ENCODE peak calls at places on chromosomes 7 and 10, in five cellular contexts. One of them, this sample, is unnamed.
A peak's percentile ranks its signal among the peaks of the same experiment; 100 is the strongest.

GRCh38 chr7:28183627-28184026 is 3.0 kb upstream of the JAZF1 start:
- DNase-seq in fibroblast of mammary gland: peak; percentile 55
- DNase-seq in NCI-H1092 treated with DMSO at 0.1 percent for 48 hours: no peak
- DNase-seq in sciatic nerve: no peak
- DNase-seq in T-helper 17 cell: no peak
- DNase-seq in this sample: no peak

GRCh38 chr10:125641398-125641797 is 41.6 kb downstream of the TEX36 start:
- DNase-seq in fibroblast of mammary gland: no peak
- DNase-seq in NCI-H1092 treated with DMSO at 0.1 percent for 48 hours: no peak
- DNase-seq in sciatic nerve: no peak
- DNase-seq in T-helper 17 cell: no peak
- DNase-seq in this sample: no peak

GRCh38 chr10:50917486-50917885 is 32.1 kb upstream of the A1CF start:
- DNase-seq in fibroblast of mammary gland: peak; percentile 44
- DNase-seq in NCI-H1092 treated with DMSO at 0.1 percent for 48 hours: no peak
- DNase-seq in sciatic nerve: no peak
- DNase-seq in T-helper 17 cell: no peak
- DNase-seq in this sample: no peak

GRCh38 chr10:9140373-9140772 is 1085.9 kb downstream of the GATA3 start:
- DNase-seq in fibroblast of mammary gland: no peak
- DNase-seq in NCI-H1092 treated with DMSO at 0.1 percent for 48 hours: no peak
- DNase-seq in sciatic nerve: no peak
- DNase-seq in T-helper 17 cell: no peak
- DNase-seq in this sample: no peak

GRCh38 chr10:32263300-32263699 is 83.7 kb downstream of the EPC1 start:
- DNase-seq in fibroblast of mammary gland: peak; percentile 38
- DNase-seq in NCI-H1092 treated with DMSO at 0.1 percent for 48 hours: no peak
- DNase-seq in sciatic nerve: no peak
- DNase-seq in T-helper 17 cell: no peak
- DNase-seq in this sample: no peak

GRCh38 chr7:50204576-50204975 is 99.9 kb upstream of the IKZF1 start:
- DNase-seq in fibroblast of mammary gland: no peak
- DNase-seq in NCI-H1092 treated with DMSO at 0.1 percent for 48 hours: no peak
- DNase-seq in sciatic nerve: no peak
- DNase-seq in T-helper 17 cell: no peak
- DNase-seq in this sample: no peak

GRCh38 chr10:33073641-33074410 is 115.8 kb upstream of the ITGB1 start:
- DNase-seq in fibroblast of mammary gland: peak; percentile 74
- DNase-seq in NCI-H1092 treated with DMSO at 0.1 percent for 48 hours: no peak
- DNase-seq in sciatic nerve: no peak
- DNase-seq in T-helper 17 cell: no peak
- DNase-seq in this sample: no peak

GRCh38 chr10:112985701-112986510 is 35.9 kb downstream of the TCF7L2 start:
- DNase-seq in fibroblast of mammary gland: peak; percentile 83
- DNase-seq in NCI-H1092 treated with DMSO at 0.1 percent for 48 hours: no peak
- DNase-seq in sciatic nerve: no peak
- DNase-seq in T-helper 17 cell: no peak
- DNase-seq in this sample: no peak

GRCh38 chr7:74379938-74380337 is 73.8 kb upstream of the GTF2IRD1 start:
- DNase-seq in fibroblast of mammary gland: no peak
- DNase-seq in NCI-H1092 treated with DMSO at 0.1 percent for 48 hours: no peak
- DNase-seq in sciatic nerve: no peak
- DNase-seq in T-helper 17 cell: no peak
- DNase-seq in this sample: no peak

GRCh38 chr10:26479766-26480492 is 41.8 kb downstream of the APBB1IP start:
- DNase-seq in fibroblast of mammary gland: no peak
- DNase-seq in NCI-H1092 treated with DMSO at 0.1 percent for 48 hours: no peak
- DNase-seq in sciatic nerve: no peak
- DNase-seq in T-helper 17 cell: no peak
- DNase-seq in this sample: no peak

GRCh38 chr10:118754132-118754555 is 626 bp downstream of the CACUL1 start:
- DNase-seq in fibroblast of mammary gland: peak; percentile 7
- DNase-seq in NCI-H1092 treated with DMSO at 0.1 percent for 48 hours: peak; percentile 5
- DNase-seq in sciatic nerve: peak; percentile 68
- DNase-seq in T-helper 17 cell: peak; percentile 16
- DNase-seq in this sample: peak; percentile 36